ENCODE peak calls at places on chromosomes 1 and 21, in seven cellular contexts. U, Y, J, M, R, H and W are unnamed samples.

GRCh38 chr1:175894543-175894942 is 151.1 kb upstream of the TNR start:
- DNase-seq in J (no peak), H (no peak), U (no peak), R (no peak), Y (no peak), M (no peak), W (no peak)

GRCh38 chr21:35530726-35531125 is 481.6 kb upstream of the RUNX1 start:
- DNase-seq in R (no peak), Y (no peak), U (no peak), H (no peak), J (no peak), M (no peak), W (no peak)

GRCh38 chr1:200894712-200895447 is at the start of gene INAVA:
- DNase-seq in U (peak; percentile 86), H (peak; percentile 83), R (peak; percentile 88), Y (no peak), M (no peak), J (no peak), W (no peak)

GRCh38 chr1:2783069-2783434 is 18.4 kb downstream of the TTC34 start:
- DNase-seq in R (peak; percentile 5), J (no peak), M (no peak), Y (no peak), H (no peak), U (peak; percentile 18), W (no peak)

GRCh38 chr1:5447479-5448070 is 544.6 kb downstream of the NPHP4 start:
- DNase-seq in J (no peak), U (peak; percentile 48), M (no peak), R (peak; percentile 44), H (no peak), Y (no peak), W (no peak)

GRCh38 chr21:45261093-45261492 is 26.6 kb downstream of the POFUT2 start:
- DNase-seq in J (no peak), U (peak; percentile 19), Y (no peak), R (peak; percentile 10), M (no peak), H (no peak), W (no peak)

GRCh38 chr1:16986596-16987361 is 6.4 kb upstream of the MFAP2 start:
- DNase-seq in U (no peak), Y (no peak), H (no peak), J (no peak), M (no peak), R (no peak), W (no peak)

GRCh38 chr1:108068141-108068540 is 103.2 kb upstream of the VAV3 start:
- DNase-seq in U (no peak), H (no peak), M (no peak), R (no peak), Y (no peak), J (no peak), W (no peak)

GRCh38 chr1:209659909-209660308 is 7.7 kb upstream of the LAMB3 start:
- DNase-seq in M (peak; percentile 46), U (no peak), J (no peak), Y (no peak), H (no peak), R (no peak), W (no peak)

GRCh38 chr1:224499204-224499603 is 64.6 kb upstream of the WDR26 start:
- DNase-seq in M (no peak), U (no peak), R (no peak), J (no peak), H (no peak), Y (no peak), W (no peak)

GRCh38 chr1:43197343-43198127 is 25.4 kb downstream of the CFAP57 start:
- DNase-seq in Y (no peak), U (no peak), H (no peak), J (no peak), R (no peak), M (no peak), W (no peak)

GRCh38 chr1:6027591-6027990 is 18.1 kb upstream of the KCNAB2 start:
- DNase-seq in M (no peak), Y (no peak), R (no peak), H (no peak), U (no peak), J (no peak), W (no peak)

GRCh38 chr1:160167580-160167979 is 16.2 kb downstream of the ATP1A4 start:
- DNase-seq in U (no peak), R (no peak), Y (no peak), J (no peak), H (no peak), M (peak; percentile 11), W (no peak)

GRCh38 chr1:23799570-23800395 is 771 bp downstream of the GALE start:
- DNase-seq in U (peak; percentile 92), Y (peak; percentile 21), J (no peak), R (peak; percentile 92), M (peak; percentile 56), H (peak; percentile 94), W (no peak)

GRCh38 chr1:236502579-236502971 is 21.2 kb upstream of the LGALS8 start:
- DNase-seq in Y (no peak), R (no peak), U (no peak), H (no peak), M (peak; percentile 46), J (no peak), W (no peak)

GRCh38 chr1:24641646-24642151 is 1.4 kb upstream of the SRRM1 start:
- DNase-seq in J (no peak), U (peak; percentile 56), Y (peak; percentile 35), H (peak; percentile 22), M (peak; percentile 16), R (peak; percentile 45), W (no peak)

GRCh38 chr1:150161747-150162581 is 12.2 kb downstream of the PLEKHO1 start:
- DNase-seq in R (no peak), H (no peak), M (peak; percentile 49), Y (no peak), U (no peak), J (no peak), W (no peak)

GRCh38 chr1:204148098-204148406 is 3.8 kb downstream of the ETNK2 start:
- DNase-seq in Y (no peak), M (no peak), J (no peak), R (no peak), H (no peak), U (no peak), W (peak; percentile 23)

GRCh38 chr1:15424981-15425380 is 13.3 kb upstream of the CTRC start:
- DNase-seq in J (no peak), H (peak; percentile 47), M (no peak), Y (no peak), R (no peak), U (no peak), W (no peak)

GRCh38 chr1:15424146-15424667 is 14.0 kb upstream of the CTRC start:
- DNase-seq in U (peak; percentile 88), M (no peak), J (no peak), Y (no peak), R (peak; percentile 90), H (peak; percentile 95), W (no peak)

GRCh38 chr1:15425521-15425920 is 12.7 kb upstream of the CTRC start:
- DNase-seq in M (no peak), H (no peak), U (peak; percentile 60), Y (no peak), J (no peak), R (no peak), W (no peak)

GRCh38 chr1:15422871-15423270 is 13.2 kb downstream of the EFHD2 start:
- DNase-seq in U (no peak), Y (no peak), M (no peak), J (no peak), H (peak; percentile 40), R (no peak), W (no peak)

GRCh38 chr1:15423355-15424077 is 13.8 kb downstream of the EFHD2 start:
- DNase-seq in H (peak; percentile 59), Y (no peak), U (no peak), J (no peak), R (peak; percentile 47), M (no peak), W (no peak)
- H3K4me1 ChIP-seq in H (peaks cover 80% of the 10 kb centered on the region), Y (peaks cover 77% of the 10 kb centered on the region), U (no peaks in the 10 kb centered on the region), J (peaks cover 8% of the 10 kb centered on the region), R (peaks cover 45% of the 10 kb centered on the region), M (peaks cover 18% of the 10 kb centered on the region), W (no peaks in the 10 kb centered on the region)

DNA sequence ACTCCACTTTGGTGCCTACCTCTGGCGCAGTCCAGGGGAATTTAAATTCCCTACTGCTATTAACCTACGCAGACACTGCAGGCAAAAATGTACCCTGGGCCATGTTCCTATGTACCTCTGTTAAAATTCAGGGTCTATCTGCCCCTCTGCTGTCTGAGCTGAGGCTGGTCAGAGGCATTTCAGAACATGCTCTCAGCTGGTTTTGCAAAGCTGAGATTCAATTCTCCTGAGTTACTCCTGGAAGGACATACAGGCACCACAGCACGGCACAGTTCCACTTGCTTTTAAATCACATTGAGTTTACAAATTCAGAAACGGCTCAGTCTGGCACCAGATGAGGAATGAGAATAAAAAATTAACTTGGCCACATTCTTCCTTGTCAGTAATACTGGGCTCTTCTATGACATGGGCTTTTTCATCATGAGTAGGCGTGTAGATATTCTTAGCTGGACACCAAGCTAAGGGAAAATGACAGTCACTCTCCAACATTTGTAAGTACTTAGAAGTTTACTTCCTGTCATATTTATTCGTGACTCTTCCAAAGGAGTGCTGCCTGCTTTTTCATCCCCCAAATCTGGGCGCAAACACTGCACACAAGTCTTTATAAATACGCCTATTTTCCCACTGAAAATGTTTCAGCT is 2.0 kb downstream of the C1orf198 start:
- DNase-seq in Y (no peak), J (no peak), H (peak; percentile 38), M (no peak), U (no peak), R (no peak), W (no peak)
- H3K4me3 ChIP-seq in Y (peak overlapping the region; percentile 94), J (no peak overlapping the region), H (no peak overlapping the region), M (peak overlapping the region; percentile 100), U (no peak overlapping the region), R (no peak overlapping the region), W (no peak overlapping the region)

DNA sequence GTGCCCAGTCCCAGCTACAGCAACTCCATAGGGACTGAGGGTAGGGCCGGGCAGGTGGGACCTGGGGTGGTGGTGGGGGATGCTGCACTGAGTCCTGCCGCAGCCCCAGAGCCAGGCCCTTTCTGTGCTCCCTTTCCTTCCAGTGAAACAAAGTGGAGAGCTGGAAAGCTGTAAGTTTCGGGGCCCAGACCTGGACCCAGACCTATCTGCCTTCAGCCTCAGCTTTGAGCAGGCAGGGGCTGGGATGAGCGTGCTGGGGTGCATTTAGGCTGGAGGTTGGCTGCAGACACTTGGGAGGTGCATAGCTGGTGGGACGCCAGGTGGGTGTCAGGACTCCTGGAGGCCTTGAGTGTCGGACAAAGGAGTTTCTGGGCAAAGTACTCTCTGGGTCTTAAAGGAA is 92.7 kb upstream of the C1orf174 start:
- DNase-seq in R (no peak), J (no peak), Y (no peak), M (no peak), H (no peak), U (no peak), W (no peak)
- H3K27me3 ChIP-seq in R (no peaks in the 10 kb centered on the region), J (no peaks in the 10 kb centered on the region), Y (peaks cover 84% of the 10 kb centered on the region), M (no peaks in the 10 kb centered on the region), H (no peaks in the 10 kb centered on the region), U (no peaks in the 10 kb centered on the region), W (no peaks in the 10 kb centered on the region)

GRCh38 chr1:211332839-211333238 is 6.2 kb downstream of the TRAF5 start:
- DNase-seq in M (peak; percentile 41), U (no peak), Y (no peak), J (no peak), R (no peak), H (no peak), W (no peak)
- H3K4me1 ChIP-seq in M (peaks cover 16% of the 10 kb centered on the region), U (peaks cover 55% of the 10 kb centered on the region), Y (peaks cover 23% of the 10 kb centered on the region), J (peaks cover 8% of the 10 kb centered on the region), R (peaks cover 45% of the 10 kb centered on the region), H (peaks cover 100% of the 10 kb centered on the region), W (peaks cover 92% of the 10 kb centered on the region)

GRCh38 chr1:111953797-111954196 is 35.7 kb downstream of the KCND3 start:
- DNase-seq in U (no peak), J (no peak), R (no peak), M (no peak), Y (no peak), H (no peak), W (no peak)
- H3K4me3 ChIP-seq in U (no peak overlapping the region), J (no peak overlapping the region), R (no peak overlapping the region), M (no peak overlapping the region), Y (no peak overlapping the region), H (no peak overlapping the region), W (no peak overlapping the region)

GRCh38 chr1:202198360-202198711 is 4.7 kb downstream of the LGR6 start:
- DNase-seq in H (no peak), J (no peak), M (no peak), Y (no peak), U (no peak), R (no peak), W (no peak)
- H3K27me3 ChIP-seq in H (peaks cover 9% of the 10 kb centered on the region), J (peaks cover 36% of the 10 kb centered on the region), M (peaks cover 83% of the 10 kb centered on the region), Y (peaks cover 33% of the 10 kb centered on the region), U (peaks cover 8% of the 10 kb centered on the region), R (peaks cover 10% of the 10 kb centered on the region), W (peaks cover 3% of the 10 kb centered on the region)